ENCODE peak calls at places on chromosomes 2 and 18, in ten cellular contexts. E, P, R, G, I, T, S, M, Q and N are unnamed samples.

GRCh38 chr2:234989183-234989701 is 37.4 kb downstream of the SH3BP4 start:
- DNase-seq in I (no peak), Q (no peak), T (peak; percentile 60), S (no peak), M (no peak), R (peak; percentile 78), G (no peak), P (no peak), E (peak; percentile 52), N (peak; percentile 81)

GRCh38 chr2:15094161-15094560 is 461.6 kb downstream of the LRATD1 start:
- DNase-seq in I (no peak), Q (no peak), R (no peak), S (no peak), G (no peak), E (no peak), T (no peak), P (no peak), M (no peak), N (no peak)

GRCh38 chr18:45688834-45689233 is 35.1 kb upstream of the SLC14A1 start:
- DNase-seq in G (no peak), P (no peak), E (peak; percentile 23), I (no peak), R (no peak), Q (no peak), M (peak; percentile 21), S (no peak), T (no peak), N (peak; percentile 10)

GRCh38 chr2:240873805-240874714 is 5.4 kb downstream of the AGXT start:
- DNase-seq in P (no peak), G (no peak), T (no peak), M (no peak), S (no peak), I (no peak), E (no peak), R (no peak), Q (no peak), N (peak; percentile 37)

GRCh38 chr18:51278045-51278649 is 80.7 kb upstream of the MEX3C start:
- DNase-seq in S (no peak), E (peak; percentile 23), M (no peak), Q (peak; percentile 10), R (no peak), G (peak; percentile 69), I (no peak), T (peak; percentile 19), P (peak; percentile 24), N (peak; percentile 73)

GRCh38 chr2:38750793-38751042 is 443 bp downstream of the SRSF7 start:
- DNase-seq in R (peak; percentile 71), E (peak; percentile 74), P (no peak), G (peak; percentile 62), T (peak; percentile 65), Q (no peak), I (peak; percentile 59), M (peak; percentile 67), S (peak; percentile 18), N (peak; percentile 46)

GRCh38 chr2:240916571-240917008 is 10.5 kb downstream of the CROCC2 start:
- DNase-seq in M (no peak), P (peak; percentile 28), T (peak; percentile 80), I (no peak), R (peak; percentile 81), Q (no peak), G (no peak), E (no peak), S (peak; percentile 80), N (no peak)

GRCh38 chr2:189083088-189083487 is 96.5 kb downstream of the COL5A2 start:
- DNase-seq in P (no peak), I (no peak), E (no peak), T (no peak), Q (no peak), G (no peak), S (no peak), M (no peak), R (no peak), N (no peak)

GRCh38 chr18:10431680-10432079 is 22.8 kb upstream of the APCDD1 start:
- DNase-seq in R (no peak), S (no peak), P (no peak), I (no peak), M (no peak), G (no peak), T (no peak), Q (no peak), E (no peak), N (no peak)

GRCh38 chr2:67649331-67650071 is 252.4 kb downstream of the ETAA1 start:
- DNase-seq in S (peak; percentile 61), P (peak; percentile 81), T (no peak), R (peak; percentile 25), M (no peak), I (no peak), Q (no peak), G (no peak), E (no peak), N (peak; percentile 58)

GRCh38 chr2:55518846-55519167 is 711 bp upstream of the CFAP36 start:
- DNase-seq in M (no peak), T (peak; percentile 13), I (no peak), E (no peak), S (no peak), P (no peak), R (no peak), G (no peak), Q (no peak), N (peak; percentile 14)

GRCh38 chr18:487371-487770 is 13.1 kb downstream of the COLEC12 start:
- DNase-seq in G (no peak), S (no peak), E (no peak), I (no peak), Q (no peak), M (no peak), R (no peak), P (no peak), T (no peak), N (no peak)

GRCh38 chr2:97734061-97734912 is 20.9 kb downstream of the ZAP70 start:
- DNase-seq in Q (no peak), T (no peak), R (no peak), S (no peak), G (no peak), M (no peak), P (no peak), E (no peak), I (no peak), N (no peak)

GRCh38 chr18:48792611-48793368 is 158.0 kb downstream of the SMAD7 start:
- DNase-seq in T (no peak), S (no peak), M (no peak), R (no peak), I (no peak), G (no peak), P (no peak), E (no peak), Q (no peak), N (no peak)

GRCh38 chr2:165697727-165698620 is 96.1 kb downstream of the GALNT3 start:
- DNase-seq in T (no peak), E (no peak), I (no peak), Q (no peak), G (no peak), M (no peak), R (no peak), P (no peak), S (no peak), N (peak; percentile 38)

GRCh38 chr2:182360012-182360662 is 66.7 kb downstream of the PDE1A start:
- DNase-seq in M (no peak), P (peak; percentile 91), G (no peak), Q (no peak), R (peak; percentile 35), E (no peak), I (no peak), S (peak; percentile 28), T (no peak), N (no peak)

GRCh38 chr2:30894498-30895119 is 87.4 kb upstream of the CAPN13 start:
- DNase-seq in T (no peak), Q (no peak), P (no peak), G (no peak), E (no peak), M (no peak), S (no peak), R (no peak), I (no peak), N (no peak)

GRCh38 chr18:45865466-45865865 is 40.0 kb downstream of the SIGLEC15 start:
- DNase-seq in E (no peak), I (no peak), M (no peak), P (no peak), R (no peak), T (no peak), G (no peak), S (no peak), Q (no peak), N (no peak)

GRCh38 chr2:241950878-241951331 is 81.4 kb downstream of the RTP5 start:
- DNase-seq in M (no peak), S (peak; percentile 26), P (peak; percentile 45), E (peak; percentile 46), Q (peak; percentile 44), I (peak; percentile 92), R (peak; percentile 69), G (peak; percentile 85), T (peak; percentile 91), N (peak; percentile 32)

GRCh38 chr2:96631804-96632435 is 6.2 kb downstream of the KANSL3 start:
- DNase-seq in G (no peak), E (no peak), Q (no peak), P (peak; percentile 50), S (no peak), R (no peak), M (no peak), T (no peak), I (no peak), N (no peak)

GRCh38 chr2:32947076-32947483 is 327 bp downstream of the LTBP1 start:
- DNase-seq in P (no peak), M (no peak), E (no peak), R (no peak), S (no peak), G (peak; percentile 30), Q (no peak), T (peak; percentile 33), I (no peak), N (no peak)

GRCh38 chr2:70090706-70091334 is 3.5 kb downstream of the PCBP1 start:
- DNase-seq in S (no peak), P (no peak), T (no peak), E (no peak), M (no peak), I (no peak), G (no peak), Q (no peak), R (no peak), N (no peak)

GRCh38 chr2:84697895-84698294 is 181.6 kb downstream of the DNAH6 start:
- DNase-seq in Q (no peak), M (no peak), S (no peak), I (no peak), G (no peak), R (no peak), P (peak; percentile 48), T (no peak), E (no peak), N (no peak)

GRCh38 chr2:169397697-169398096 is 35.4 kb upstream of the LRP2 start:
- DNase-seq in P (peak; percentile 4), Q (no peak), T (peak; percentile 36), I (no peak), M (no peak), G (no peak), R (no peak), S (no peak), E (no peak), N (no peak)

GRCh38 chr2:152134488-152135280 is 35.8 kb upstream of the CACNB4 start:
- DNase-seq in I (peak; percentile 9), P (peak; percentile 84), G (no peak), Q (no peak), R (no peak), M (no peak), T (no peak), S (no peak), E (no peak), N (no peak)

GRCh38 chr2:24822049-24822706 is 29.0 kb downstream of the CENPO start:
- DNase-seq in P (no peak), S (no peak), I (no peak), M (no peak), G (no peak), R (no peak), T (no peak), E (no peak), Q (no peak), N (peak; percentile 77)

GRCh38 chr18:75131455-75132000 is 77.4 kb downstream of the PTGR3 start:
- DNase-seq in P (no peak), I (no peak), G (no peak), Q (no peak), M (no peak), R (no peak), S (no peak), E (no peak), T (no peak), N (no peak)

GRCh38 chr2:127884436-127884835 is 1.3 kb downstream of the AMMECR1L start:
- DNase-seq in S (peak; percentile 35), I (no peak), P (peak; percentile 63), G (no peak), R (no peak), T (no peak), Q (no peak), M (no peak), E (no peak), N (no peak)